ENCODE peak calls at places on chromosomes 6 and 20, in six cellular contexts. S is K562, D is fibroblast of pulmonary artery, U is testis, E is uterus, N is lower leg skin. X is an unnamed sample.

GRCh38 chr20:7989379-7989778 is 30.2 kb downstream of the TMX4 start:
- DNase-seq in U (no peak), N (no peak), S (no peak), E (no peak), D (no peak), X (no peak)

GRCh38 chr20:8368680-8369079 is 236.6 kb downstream of the PLCB1 start:
- DNase-seq in U (no peak), D (no peak), E (no peak), N (no peak), S (no peak), X (no peak)

GRCh38 chr6:20008081-20008480 is 170.9 kb downstream of the ID4 start:
- DNase-seq in U (no peak), S (no peak), D (no peak), N (no peak), E (no peak), X (no peak)

GRCh38 chr6:42429042-42429574 is 22.6 kb downstream of the TRERF1 start:
- DNase-seq in S (no peak), N (no peak), E (no peak), D (no peak), U (no peak), X (no peak)

GRCh38 chr6:47308674-47309325 is 905 bp downstream of the TNFRSF21 start:
- DNase-seq in E (peak), S (peak), D (no peak), U (peak), N (peak), X (peak)

GRCh38 chr6:54718541-54719023 is 128.0 kb upstream of the FAM83B start:
- DNase-seq in D (no peak), N (no peak), S (no peak), U (no peak), E (no peak), X (no peak)

GRCh38 chr20:58642465-58642864 is 8.6 kb upstream of the STX16 start:
- DNase-seq in U (no peak), S (no peak), D (no peak), E (no peak), N (peak), X (no peak)

GRCh38 chr6:6843057-6843627 is 254.6 kb downstream of the LY86 start:
- DNase-seq in D (peak), N (no peak), U (no peak), E (no peak), S (no peak), X (peak)

GRCh38 chr6:18342223-18342622 is 44.9 kb upstream of the RNF144B start:
- DNase-seq in U (no peak), N (no peak), D (no peak), S (no peak), E (no peak), X (no peak)

GRCh38 chr6:14798996-14799588 is 446.8 kb upstream of the JARID2 start:
- DNase-seq in E (no peak), D (no peak), U (no peak), S (no peak), N (no peak), X (no peak)

GRCh38 chr6:166525567-166525966 is 60.9 kb downstream of the RAMACL start:
- DNase-seq in U (no peak), D (no peak), E (no peak), S (no peak), N (no peak), X (no peak)

GRCh38 chr20:10524643-10525042 is 89.5 kb downstream of the SLX4IP start:
- DNase-seq in D (peak), U (no peak), E (no peak), N (no peak), S (no peak), X (peak)

GRCh38 chr6:112289039-112289566 is 34.7 kb upstream of the LAMA4 start:
- DNase-seq in E (peak), N (peak), U (peak), S (no peak), D (peak), X (peak)

GRCh38 chr6:44072959-44073611 is 54.2 kb downstream of the MRPL14 start:
- DNase-seq in N (peak), U (peak), D (peak), E (peak), S (peak), X (peak)

GRCh38 chr6:147227770-147228320 is 23.6 kb downstream of the STXBP5 start:
- DNase-seq in S (no peak), U (no peak), N (no peak), E (no peak), D (peak), X (no peak)

GRCh38 chr6:16343593-16343992 is 105.2 kb downstream of the GMPR start:
- DNase-seq in U (no peak), S (no peak), D (no peak), N (no peak), E (no peak), X (no peak)

GRCh38 chr6:128520436-128521301 is at the start of gene PTPRK:
- DNase-seq in U (peak), N (peak), S (peak), E (peak), D (peak), X (peak)

GRCh38 chr6:101042966-101043365 is 161.8 kb upstream of the ASCC3 start:
- DNase-seq in S (no peak), U (no peak), E (no peak), N (no peak), D (no peak), X (no peak)

GRCh38 chr6:73929421-73929820 is 233.4 kb downstream of the CD109 start:
- DNase-seq in E (no peak), N (no peak), D (peak), S (no peak), U (no peak), X (no peak)

GRCh38 chr6:111761783-111762312 is 111.4 kb downstream of the FYN start:
- DNase-seq in D (peak), E (no peak), N (no peak), U (no peak), S (no peak), X (peak)

GRCh38 chr6:166442131-166442530 is 59.4 kb upstream of the MPC1 start:
- DNase-seq in U (no peak), E (no peak), S (no peak), N (peak), D (no peak), X (no peak)

GRCh38 chr6:44349904-44350649 is 7.6 kb downstream of the SPATS1 start:
- DNase-seq in U (no peak), N (no peak), E (no peak), S (no peak), D (no peak), X (no peak)

GRCh38 chr6:21360353-21360752 is 233.2 kb upstream of the SOX4 start:
- DNase-seq in N (no peak), D (no peak), E (no peak), U (no peak), S (peak), X (no peak)

GRCh38 chr6:125132058-125132457 is 21.5 kb upstream of the TPD52L1 start:
- DNase-seq in D (peak), N (no peak), U (no peak), E (no peak), S (no peak), X (no peak)

GRCh38 chr6:19465760-19466159 is 371.4 kb upstream of the ID4 start:
- DNase-seq in E (peak), N (no peak), D (peak), U (no peak), S (no peak), X (peak)

GRCh38 chr20:1888796-1889463 is 6.3 kb upstream of the SIRPA start:
- DNase-seq in D (peak), E (peak), S (no peak), U (no peak), N (no peak), X (no peak)

GRCh38 chr20:43287637-43288036 is 97.9 kb upstream of the PTPRT start:
- DNase-seq in U (no peak), E (no peak), D (no peak), N (no peak), S (no peak), X (no peak)

GRCh38 chr6:14501914-14502313 is 384.3 kb downstream of the CD83 start:
- DNase-seq in D (no peak), U (no peak), S (no peak), E (no peak), N (peak), X (no peak)

GRCh38 chr20:3658708-3659491 is 4.3 kb downstream of the GFRA4 start:
- DNase-seq in S (no peak), N (peak), U (no peak), E (no peak), D (peak), X (no peak)

GRCh38 chr6:141354191-141354950 is 778.4 kb upstream of the GJE1 start:
- DNase-seq in N (no peak), U (no peak), E (no peak), S (no peak), D (no peak), X (no peak)

GRCh38 chr6:163735076-163735475 is 320.6 kb downstream of the QKI start:
- DNase-seq in S (no peak), U (no peak), E (no peak), D (no peak), N (peak), X (no peak)

GRCh38 chr6:155509743-155510475 is 54.3 kb upstream of the NOX3 start:
- DNase-seq in D (no peak), E (no peak), U (no peak), S (no peak), N (no peak), X (no peak)

GRCh38 chr6:10416863-10417641 is 2.2 kb upstream of the TFAP2A start:
- DNase-seq in S (no peak), U (no peak), E (no peak), D (no peak), N (no peak), X (no peak)

GRCh38 chr6:111478749-111479148 is 4.3 kb downstream of the REV3L start:
- DNase-seq in N (no peak), E (no peak), S (peak), D (peak), U (no peak), X (peak)

GRCh38 chr20:478010-478948 is 15.9 kb upstream of the TBC1D20 start:
- DNase-seq in E (no peak), N (no peak), U (no peak), S (no peak), D (peak), X (peak)

GRCh38 chr6:90263653-90264052 is 33.0 kb downstream of the BACH2 start:
- DNase-seq in D (no peak), S (no peak), N (no peak), U (no peak), E (no peak), X (peak)

GRCh38 chr20:53598140-53599038 is 4.8 kb upstream of the ZNF217 start:
- DNase-seq in U (peak), D (no peak), N (peak), S (no peak), E (no peak), X (no peak)

GRCh38 chr6:683742-684440 is 9.0 kb downstream of the EXOC2 start:
- DNase-seq in U (peak), D (peak), N (no peak), E (no peak), S (peak), X (peak)

DNA sequence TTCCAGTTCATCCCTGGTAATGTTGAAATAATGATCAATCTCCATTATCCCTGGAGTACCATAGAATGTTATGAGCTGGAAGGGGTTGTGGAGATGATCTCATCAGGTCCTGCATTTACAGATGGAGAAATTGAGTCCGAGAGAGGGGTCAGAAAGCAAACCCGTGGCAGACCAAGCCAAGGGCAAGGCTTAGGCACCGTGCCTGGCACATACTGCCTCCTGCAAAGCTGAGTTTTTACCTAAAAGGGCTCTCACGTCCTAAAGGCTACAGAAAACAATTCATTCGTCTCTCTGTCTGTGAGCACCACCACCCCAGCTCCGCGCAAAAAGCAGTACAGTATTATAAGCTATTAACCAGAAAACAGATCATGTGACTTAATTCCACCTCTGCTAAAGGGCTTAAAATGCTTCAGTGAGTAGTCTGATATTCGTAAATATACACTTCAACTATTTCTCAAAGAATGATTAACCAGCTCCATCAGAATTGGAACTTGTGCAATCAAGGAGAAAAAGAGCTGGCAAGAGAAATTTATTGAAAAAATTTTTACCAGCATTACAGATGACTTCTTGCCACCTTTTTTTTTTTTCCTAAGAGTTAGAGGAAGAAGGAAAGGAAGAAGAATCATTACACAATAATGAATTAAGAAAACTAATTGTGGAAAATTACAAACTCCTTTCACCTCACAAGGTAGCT is 3.4 kb upstream of the PARD6B start:
- DNase-seq in S (no peak), E (peak), D (no peak), U (peak), N (peak), X (no peak)
- H3K4me3 ChIP-seq in S (no peak), E (no peak), D (no peak), U (no peak), N (no peak), X (no peak)

GRCh38 chr6:140052757-140053729 is 678.6 kb upstream of the CITED2 start:
- DNase-seq in E (no peak), U (peak), S (peak), D (peak), N (no peak), X (peak)
- TF ChIP-seq CTCF in E (no peak), U (peak), S (peak), D (peak), N (no peak), X (peak)

GRCh38 chr6:39881851-39882566 is 52.3 kb downstream of the MOCS1 start:
- DNase-seq in N (no peak), D (peak), S (no peak), U (peak), E (no peak), X (peak)
- H3K4me3 ChIP-seq in N (no peak), D (peak), S (no peak), U (no peak), E (no peak), X (no peak)

GRCh38 chr20:35617397-35618031 is 1.9 kb downstream of the SPAG4 start:
- DNase-seq in D (peak), U (peak), N (peak), S (peak), E (peak), X (peak)
- TF ChIP-seq CTCF in D (peak), U (peak), N (no peak), S (peak), E (peak), X (peak)

GRCh38 chr20:46120136-46120535 is 2.0 kb downstream of the CD40 start:
- DNase-seq in S (no peak), N (no peak), E (no peak), D (no peak), U (no peak), X (no peak)
- H3K4me3 ChIP-seq in S (no peak), N (no peak), E (no peak), D (no peak), U (no peak), X (no peak)

GRCh38 chr6:1802495-1803395 is 193.0 kb downstream of the FOXC1 start:
- DNase-seq in N (no peak), D (no peak), S (no peak), E (no peak), U (no peak), X (no peak)
- TF ChIP-seq CTCF in N (no peak), D (no peak), S (no peak), E (no peak), U (no peak), X (no peak)

X was measured in astrocyte of the spinal cord.